ENCODE peak calls at places on chromosomes 1 and 21, in five cellular contexts. R is K562, O is transverse colon, C is heart left ventricle, V is PC-9. P is an unnamed sample.
A peak's percentile ranks its signal among the peaks of the same experiment; 100 is the strongest.

GRCh38 chr21:46351476-46352155 is 27.7 kb downstream of the PCNT start:
- DNase-seq in R (no peak), O (no peak), C (no peak), V (no peak), P (no peak)

GRCh38 chr1:33321178-33321577 is 280 bp upstream of the A3GALT2 start:
- DNase-seq in R (no peak), O (no peak), C (no peak), V (no peak), P (no peak)

GRCh38 chr21:19489930-19490329 is 1086.3 kb upstream of the TMPRSS15 start:
- DNase-seq in R (peak; percentile 27), O (no peak), C (no peak), V (no peak), P (no peak)

GRCh38 chr1:203650012-203650836 is 23.6 kb downstream of the ATP2B4 start:
- DNase-seq in R (peak; percentile 93), O (peak; percentile 79), C (peak; percentile 64), V (peak; percentile 71), P (peak; percentile 91)

GRCh38 chr1:21607549-21608529 is 61.3 kb downstream of the RAP1GAP start:
- DNase-seq in R (peak; percentile 100), O (peak; percentile 95), C (peak; percentile 79), V (peak; percentile 89), P (peak; percentile 66)

GRCh38 chr1:50774759-50775351 is 185.2 kb downstream of the FAF1 start:
- DNase-seq in R (peak; percentile 75), O (no peak), C (no peak), V (no peak), P (peak; percentile 6)

GRCh38 chr1:155005076-155005971 is 2.7 kb downstream of the ZBTB7B start:
- DNase-seq in R (no peak), O (peak; percentile 86), C (peak; percentile 82), V (no peak), P (no peak)

GRCh38 chr1:26991310-26992116 is 2.0 kb upstream of the TRNP1 start:
- DNase-seq in R (peak; percentile 59), O (no peak), C (no peak), V (no peak), P (no peak)

GRCh38 chr1:96372881-96373280 is 348.7 kb upstream of the PTBP2 start:
- DNase-seq in R (no peak), O (no peak), C (no peak), V (no peak), P (no peak)

GRCh38 chr1:170545476-170545875 is 13.5 kb downstream of the GORAB start:
- DNase-seq in R (no peak), O (no peak), C (no peak), V (no peak), P (peak; percentile 56)

GRCh38 chr1:185138146-185138545 is 18.6 kb downstream of the TRMT1L start:
- DNase-seq in R (no peak), O (no peak), C (no peak), V (no peak), P (no peak)

GRCh38 chr1:208791458-208791857 is 547.3 kb upstream of the PLXNA2 start:
- DNase-seq in R (no peak), O (no peak), C (no peak), V (no peak), P (peak; percentile 35)

GRCh38 chr1:26530898-26531598 is 1.5 kb downstream of the RPS6KA1 start:
- DNase-seq in R (peak; percentile 75), O (peak; percentile 94), C (no peak), V (peak; percentile 96), P (peak; percentile 93)

GRCh38 chr1:112937495-112937894 is 18.5 kb downstream of the SLC16A1 start:
- DNase-seq in R (no peak), O (no peak), C (no peak), V (no peak), P (no peak)

GRCh38 chr1:219847215-219847855 is 81.0 kb downstream of the SLC30A10 start:
- DNase-seq in R (peak; percentile 32), O (peak; percentile 41), C (no peak), V (no peak), P (no peak)

GRCh38 chr1:182304218-182305016 is 87.2 kb downstream of the GLUL start:
- DNase-seq in R (no peak), O (no peak), C (no peak), V (no peak), P (no peak)

GRCh38 chr1:201989354-201990128 is 7.1 kb downstream of the RNPEP start:
- DNase-seq in R (no peak), O (no peak), C (no peak), V (no peak), P (no peak)

GRCh38 chr21:38520511-38520910 is 22.2 kb upstream of the ERG start:
- DNase-seq in R (no peak), O (no peak), C (no peak), V (no peak), P (no peak)

GRCh38 chr1:62142550-62142949 is 52.1 kb upstream of the L1TD1 start:
- DNase-seq in R (no peak), O (no peak), C (no peak), V (no peak), P (no peak)

GRCh38 chr1:1926886-1927660 is 8.0 kb upstream of the TMEM52 start:
- DNase-seq in R (no peak), O (peak; percentile 6), C (peak; percentile 4), V (no peak), P (no peak)

GRCh38 chr1:222928212-222928611 is 113.4 kb downstream of the DISP1 start:
- DNase-seq in R (peak; percentile 10), O (peak; percentile 30), C (peak; percentile 69), V (no peak), P (peak; percentile 50)

GRCh38 chr1:223780926-223781325 is 64.8 kb downstream of the TP53BP2 start:
- DNase-seq in R (no peak), O (no peak), C (no peak), V (no peak), P (no peak)

GRCh38 chr21:26784974-26785373 is 60.2 kb downstream of the ADAMTS1 start:
- DNase-seq in R (no peak), O (no peak), C (no peak), V (no peak), P (no peak)

GRCh38 chr21:26782754-26783153 is 62.5 kb downstream of the ADAMTS1 start:
- DNase-seq in R (no peak), O (no peak), C (no peak), V (no peak), P (no peak)

GRCh38 chr21:26782349-26782748 is 62.9 kb downstream of the ADAMTS1 start:
- DNase-seq in R (no peak), O (no peak), C (no peak), V (no peak), P (no peak)

GRCh38 chr21:26781331-26781730 is 63.9 kb downstream of the ADAMTS1 start:
- DNase-seq in R (no peak), O (no peak), C (no peak), V (no peak), P (no peak)

GRCh38 chr21:26783801-26784200 is 61.4 kb downstream of the ADAMTS1 start:
- DNase-seq in R (no peak), O (no peak), C (no peak), V (no peak), P (no peak)
- H3K27ac ChIP-seq in R (no peak overlapping the region), O (peak overlapping the region; percentile 19), C (peak overlapping the region; percentile 66), V (no peak overlapping the region), P (no peak overlapping the region)

GRCh38 chr1:8364528-8365442 is 46.9 kb downstream of the SLC45A1 start:
- DNase-seq in R (no peak), O (peak; percentile 47), C (peak; percentile 65), V (no peak), P (no peak)

GRCh38 chr1:8365661-8366362 is 47.9 kb downstream of the SLC45A1 start:
- DNase-seq in R (no peak), O (no peak), C (no peak), V (no peak), P (no peak)

GRCh38 chr1:8363186-8363585 is 45.3 kb downstream of the SLC45A1 start:
- DNase-seq in R (no peak), O (no peak), C (peak; percentile 13), V (no peak), P (no peak)

GRCh38 chr1:8362701-8363101 is 44.8 kb downstream of the SLC45A1 start:
- DNase-seq in R (no peak), O (no peak), C (peak; percentile 5), V (no peak), P (no peak)

GRCh38 chr1:8363764-8364301 is 45.9 kb downstream of the SLC45A1 start:
- DNase-seq in R (no peak), O (no peak), C (no peak), V (no peak), P (no peak)
- H3K27ac ChIP-seq in R (no peak overlapping the region), O (peak overlapping the region; percentile 55), C (peak overlapping the region; percentile 93), V (no peak overlapping the region), P (no peak overlapping the region)

GRCh38 chr1:14756617-14757259 is 158.3 kb downstream of the KAZN start:
- DNase-seq in R (no peak), O (no peak), C (no peak), V (no peak), P (no peak)
- H3K27ac ChIP-seq in R (no peak overlapping the region), O (no peak overlapping the region), C (no peak overlapping the region), V (no peak overlapping the region), P (peak overlapping the region; percentile 5)

GRCh38 chr1:180167721-180168467 is 13.2 kb downstream of the QSOX1 start:
- DNase-seq in R (no peak), O (peak; percentile 92), C (no peak), V (peak; percentile 96), P (peak; percentile 69)

GRCh38 chr1:180165509-180166435 is 11.1 kb downstream of the QSOX1 start:
- DNase-seq in R (no peak), O (no peak), C (no peak), V (no peak), P (no peak)

GRCh38 chr1:180166436-180166800 is 11.7 kb downstream of the QSOX1 start:
- DNase-seq in R (no peak), O (no peak), C (no peak), V (no peak), P (no peak)

GRCh38 chr1:180168786-180169640 is 14.3 kb downstream of the QSOX1 start:
- DNase-seq in R (peak; percentile 70), O (peak; percentile 83), C (no peak), V (peak; percentile 53), P (no peak)

DNA sequence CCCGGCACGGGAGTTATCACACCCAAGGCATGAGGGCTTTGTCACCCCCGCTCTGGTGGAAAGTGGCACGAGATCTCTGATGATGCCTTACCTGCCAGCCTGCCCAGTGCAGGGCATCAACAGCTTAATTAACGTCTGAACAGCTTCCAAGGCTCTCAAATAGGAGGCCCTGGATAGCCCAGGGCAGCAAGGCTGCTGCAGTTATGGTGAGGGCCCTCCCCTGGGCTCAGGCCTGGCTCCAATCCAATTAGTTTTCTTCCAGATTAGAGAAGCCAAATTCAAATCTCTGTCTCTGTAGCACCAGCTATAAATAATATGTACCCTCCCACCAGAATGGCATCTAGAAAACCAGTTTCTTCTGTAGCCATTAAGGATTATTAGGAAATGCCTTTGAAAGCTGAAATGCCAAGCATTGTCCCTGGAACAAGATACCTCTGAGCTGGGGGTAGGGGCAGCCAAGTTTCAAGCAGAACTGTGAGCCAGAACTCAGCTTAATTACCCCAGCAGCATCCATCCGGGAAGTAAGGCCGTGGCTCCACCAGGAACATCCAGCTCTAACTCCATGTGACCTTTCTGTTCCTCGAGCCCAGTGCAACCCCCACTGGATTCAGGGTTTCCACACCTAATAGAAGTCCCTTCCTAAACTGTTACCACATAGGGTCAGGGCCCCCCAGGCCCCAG is 12.5 kb downstream of the QSOX1 start:
- DNase-seq in R (no peak), O (no peak), C (no peak), V (no peak), P (no peak)
- H3K27ac ChIP-seq in R (no peak overlapping the region), O (peak overlapping the region; percentile 74), C (peak overlapping the region; percentile 73), V (peak overlapping the region; percentile 73), P (no peak overlapping the region)

P was measured in foreskin keratinocyte.